ENCODE peak calls at places on chromosomes 16 and 17, in six cellular contexts. V is AG10803; A is stimulated activated effector memory CD8-positive, alpha-beta T cell treated with anti-CD3 and anti-CD28 coated beads, Interleukin-12 subunit alpha, Interleukin-12 subunit beta, amount 100 ng/mL, for 72 hours; X is ELR; U is NCI-H1930; I is neural crest cell. L is an unnamed sample.
A peak's percentile ranks its signal among the peaks of the same experiment; 100 is the strongest.

GRCh38 chr16:86604436-86605220 is 26.3 kb downstream of the FOXL1 start:
- DNase-seq in V (no peak), A (peak; percentile 60), X (no peak), U (no peak), I (no peak), L (peak; percentile 44)

GRCh38 chr17:57603541-57603940 is 141.6 kb downstream of the CCDC182 start:
- DNase-seq in V (no peak), A (no peak), X (no peak), U (no peak), I (no peak), L (no peak)

GRCh38 chr16:11914210-11914758 is 1.5 kb downstream of the GSPT1 start:
- DNase-seq in V (no peak), A (no peak), X (peak; percentile 6), U (no peak), I (no peak), L (no peak)

GRCh38 chr17:10631701-10632100 is 25.4 kb downstream of the MYH3 start:
- DNase-seq in V (no peak), A (no peak), X (no peak), U (no peak), I (no peak), L (no peak)

GRCh38 chr16:67962135-67962534 is 6.3 kb downstream of the SLC12A4 start:
- DNase-seq in V (no peak), A (no peak), X (no peak), U (no peak), I (no peak), L (no peak)

GRCh38 chr16:53882310-53882709 is 178.4 kb downstream of the FTO start:
- DNase-seq in V (no peak), A (no peak), X (no peak), U (no peak), I (no peak), L (no peak)

GRCh38 chr16:58462997-58463891 is 36.7 kb upstream of the NDRG4 start:
- DNase-seq in V (no peak), A (no peak), X (no peak), U (no peak), I (peak; percentile 25), L (no peak)

GRCh38 chr17:28738680-28739384 is 5.0 kb upstream of the TRAF4 start:
- DNase-seq in V (no peak), A (no peak), X (no peak), U (no peak), I (no peak), L (peak; percentile 75)

GRCh38 chr16:79564594-79565210 is 35.8 kb downstream of the MAF start:
- DNase-seq in V (no peak), A (no peak), X (no peak), U (no peak), I (no peak), L (no peak)

GRCh38 chr17:17110520-17110919 is 68.3 kb downstream of the MPRIP start:
- DNase-seq in V (no peak), A (no peak), X (no peak), U (no peak), I (no peak), L (no peak)

GRCh38 chr17:3675886-3676285 is 7.3 kb downstream of the EMC6 start:
- DNase-seq in V (no peak), A (no peak), X (no peak), U (no peak), I (no peak), L (no peak)

GRCh38 chr17:72725432-72726068 is 366.9 kb downstream of the SLC39A11 start:
- DNase-seq in V (peak; percentile 44), A (peak; percentile 56), X (peak; percentile 78), U (peak; percentile 64), I (peak; percentile 56), L (no peak)

GRCh38 chr16:15671530-15672117 is 21.6 kb downstream of the NDE1 start:
- DNase-seq in V (no peak), A (no peak), X (no peak), U (no peak), I (no peak), L (no peak)

GRCh38 chr16:31363721-31364120 is 8.7 kb downstream of the ITGAX start:
- DNase-seq in V (no peak), A (no peak), X (no peak), U (no peak), I (no peak), L (no peak)

GRCh38 chr16:67000384-67001158 is 12.2 kb downstream of the CES4A start:
- DNase-seq in V (no peak), A (peak; percentile 72), X (peak; percentile 53), U (no peak), I (peak; percentile 16), L (peak; percentile 54)

GRCh38 chr17:82458130-82458884 is at the start of gene NARF:
- DNase-seq in V (peak; percentile 99), A (peak; percentile 97), X (peak; percentile 100), U (peak; percentile 99), I (peak; percentile 91), L (peak; percentile 95)

GRCh38 chr17:19357351-19358140 is 5.0 kb downstream of the B9D1 start:
- DNase-seq in V (no peak), A (no peak), X (no peak), U (no peak), I (no peak), L (no peak)

GRCh38 chr17:81700353-81701287 is 2.5 kb upstream of the MRPL12 start:
- DNase-seq in V (no peak), A (no peak), X (no peak), U (no peak), I (no peak), L (no peak)

GRCh38 chr17:9239821-9240658 is 218.7 kb downstream of the NTN1 start:
- DNase-seq in V (peak; percentile 71), A (peak; percentile 81), X (peak; percentile 63), U (peak; percentile 42), I (peak; percentile 52), L (peak; percentile 75)

GRCh38 chr17:57672205-57672632 is 72.9 kb downstream of the CCDC182 start:
- DNase-seq in V (peak; percentile 86), A (no peak), X (no peak), U (no peak), I (no peak), L (no peak)

L was measured in activated B cell treated with CpG ODN at 0.5 μM for 24 hours.